ENCODE peak calls at places on chromosome 3, in four cellular contexts. One of them, this sample, is unnamed.

GRCh38 chr3:155084567-155084966 is 4.4 kb downstream of the MME start:
- DNase-seq in HepG2: no peak
- DNase-seq in H1: no peak
- DNase-seq in K562: no peak
- DNase-seq in this sample: no peak

GRCh38 chr3:123070471-123070870 is 3.6 kb downstream of the PDIA5 start:
- DNase-seq in H1: no peak
- DNase-seq in K562: no peak
- DNase-seq in HepG2: no peak
- DNase-seq in this sample: no peak

GRCh38 chr3:153313307-153313945 is 151.4 kb downstream of the RAP2B start:
- DNase-seq in K562: no peak
- DNase-seq in HepG2: no peak
- DNase-seq in H1: no peak
- DNase-seq in this sample: no peak

GRCh38 chr3:138593488-138594149 is 441 bp downstream of the CEP70 start:
- DNase-seq in HepG2: peak; percentile 6
- DNase-seq in K562: no peak
- DNase-seq in H1: no peak
- DNase-seq in this sample: no peak

GRCh38 chr3:132605374-132605792 is 8.3 kb downstream of the ACKR4 start:
- DNase-seq in K562: no peak
- DNase-seq in H1: no peak
- DNase-seq in HepG2: no peak
- DNase-seq in this sample: no peak

GRCh38 chr3:49673131-49673714 is 928 bp upstream of the APEH start:
- DNase-seq in HepG2: peak; percentile 45
- DNase-seq in K562: no peak
- DNase-seq in H1: no peak
- DNase-seq in this sample: peak; percentile 43

GRCh38 chr3:51873876-51874275 is 1.5 kb downstream of the IQCF5 start:
- DNase-seq in K562: no peak
- DNase-seq in HepG2: no peak
- DNase-seq in H1: no peak
- DNase-seq in this sample: no peak

GRCh38 chr3:16477501-16477900 is 36.0 kb downstream of the RFTN1 start:
- DNase-seq in K562: no peak
- DNase-seq in HepG2: no peak
- DNase-seq in H1: no peak
- DNase-seq in this sample: no peak

GRCh38 chr3:125019271-125019670 is 36.5 kb downstream of the HEG1 start:
- DNase-seq in HepG2: no peak
- DNase-seq in H1: no peak
- DNase-seq in K562: no peak
- DNase-seq in this sample: no peak

GRCh38 chr3:11570251-11570650 is 73.5 kb downstream of the VGLL4 start:
- DNase-seq in K562: no peak
- DNase-seq in H1: no peak
- DNase-seq in HepG2: no peak
- DNase-seq in this sample: no peak

GRCh38 chr3:197353867-197354180 is 55.4 kb upstream of the DLG1 start:
- DNase-seq in HepG2: no peak
- DNase-seq in H1: no peak
- DNase-seq in K562: no peak
- DNase-seq in this sample: no peak

GRCh38 chr3:29759443-29760033 is 478.7 kb downstream of the RBMS3 start:
- DNase-seq in H1: no peak
- DNase-seq in HepG2: no peak
- DNase-seq in K562: no peak
- DNase-seq in this sample: no peak

GRCh38 chr3:168123211-168124173 is 27.8 kb upstream of the GOLIM4 start:
- DNase-seq in K562: no peak
- DNase-seq in HepG2: no peak
- DNase-seq in H1: no peak
- DNase-seq in this sample: no peak

GRCh38 chr3:8560608-8561007 is 59.0 kb downstream of the LMCD1 start:
- DNase-seq in HepG2: no peak
- DNase-seq in K562: no peak
- DNase-seq in H1: no peak
- DNase-seq in this sample: no peak

GRCh38 chr3:25652921-25653320 is 11.8 kb downstream of the TOP2B start:
- DNase-seq in HepG2: no peak
- DNase-seq in K562: no peak
- DNase-seq in H1: no peak
- DNase-seq in this sample: no peak

GRCh38 chr3:173465112-173465511 is 67.6 kb downstream of the NLGN1 start:
- DNase-seq in H1: no peak
- DNase-seq in HepG2: no peak
- DNase-seq in K562: no peak
- DNase-seq in this sample: no peak

GRCh38 chr3:141859651-141860050 is 16.8 kb upstream of the ATP1B3 start:
- DNase-seq in HepG2: no peak
- DNase-seq in K562: no peak
- DNase-seq in H1: no peak
- DNase-seq in this sample: no peak

GRCh38 chr3:93867425-93867824 is 106.3 kb downstream of the PROS1 start:
- DNase-seq in K562: peak; percentile 3
- DNase-seq in HepG2: no peak
- DNase-seq in H1: no peak
- DNase-seq in this sample: no peak

GRCh38 chr3:158718490-158719170 is 13.6 kb downstream of the RARRES1 start:
- DNase-seq in K562: no peak
- DNase-seq in H1: no peak
- DNase-seq in HepG2: no peak
- DNase-seq in this sample: peak; percentile 85

GRCh38 chr3:118772036-118773030 is 262.3 kb downstream of the IGSF11 start:
- DNase-seq in K562: peak; percentile 11
- DNase-seq in HepG2: no peak
- DNase-seq in H1: no peak
- DNase-seq in this sample: no peak

GRCh38 chr3:183917776-183918175 is 33.1 kb upstream of the PARL start:
- DNase-seq in K562: no peak
- DNase-seq in H1: no peak
- DNase-seq in HepG2: no peak
- DNase-seq in this sample: no peak

GRCh38 chr3:22106213-22106867 is 355.3 kb upstream of the ZNF385D start:
- DNase-seq in H1: no peak
- DNase-seq in HepG2: no peak
- DNase-seq in K562: no peak
- DNase-seq in this sample: no peak

GRCh38 chr3:32569540-32570425 is 875 bp downstream of the DYNC1LI1 start:
- DNase-seq in H1: peak; percentile 65
- DNase-seq in K562: peak; percentile 74
- DNase-seq in HepG2: peak; percentile 57
- DNase-seq in this sample: peak; percentile 62

GRCh38 chr3:150631515-150632221 is 28.5 kb downstream of the SELENOT start:
- DNase-seq in H1: no peak
- DNase-seq in HepG2: no peak
- DNase-seq in K562: no peak
- DNase-seq in this sample: no peak

GRCh38 chr3:40990062-40990456 is 209.2 kb upstream of the CTNNB1 start:
- DNase-seq in H1: no peak
- DNase-seq in HepG2: no peak
- DNase-seq in K562: no peak
- DNase-seq in this sample: no peak

GRCh38 chr3:43727930-43728329 is 37.2 kb downstream of the ABHD5 start:
- DNase-seq in HepG2: no peak
- DNase-seq in K562: no peak
- DNase-seq in H1: no peak
- DNase-seq in this sample: no peak

GRCh38 chr3:171743327-171744054 is 66.8 kb downstream of the PLD1 start:
- DNase-seq in K562: no peak
- DNase-seq in H1: no peak
- DNase-seq in HepG2: no peak
- DNase-seq in this sample: no peak

GRCh38 chr3:105837143-105837740 is 31.6 kb downstream of the CBLB start:
- DNase-seq in H1: no peak
- DNase-seq in K562: no peak
- DNase-seq in HepG2: no peak
- DNase-seq in this sample: no peak

GRCh38 chr3:162082516-162082915 is 585.9 kb downstream of the OTOL1 start:
- DNase-seq in HepG2: no peak
- DNase-seq in H1: no peak
- DNase-seq in K562: no peak
- DNase-seq in this sample: no peak

GRCh38 chr3:127237835-127238234 is 44.9 kb downstream of the PRR23E start:
- DNase-seq in H1: no peak
- DNase-seq in K562: no peak
- DNase-seq in HepG2: no peak
- DNase-seq in this sample: no peak

GRCh38 chr3:170809975-170810357 is 60.0 kb downstream of the RPL22L1 start:
- DNase-seq in H1: no peak
- DNase-seq in K562: no peak
- DNase-seq in HepG2: no peak
- DNase-seq in this sample: no peak

GRCh38 chr3:4670352-4670751 is 177.2 kb downstream of the ITPR1 start:
- DNase-seq in K562: peak; percentile 45
- DNase-seq in H1: no peak
- DNase-seq in HepG2: peak; percentile 5
- DNase-seq in this sample: peak; percentile 51

GRCh38 chr3:2568929-2569328 is 470.3 kb downstream of the CNTN4 start:
- DNase-seq in H1: no peak
- DNase-seq in HepG2: no peak
- DNase-seq in K562: no peak
- DNase-seq in this sample: no peak

GRCh38 chr3:176479291-176479690 is 718.0 kb downstream of the TBL1XR1 start:
- DNase-seq in HepG2: no peak
- DNase-seq in K562: no peak
- DNase-seq in H1: no peak
- DNase-seq in this sample: no peak

GRCh38 chr3:17752441-17752840 is 10.0 kb upstream of the TBC1D5 start:
- DNase-seq in H1: no peak
- DNase-seq in K562: no peak
- DNase-seq in HepG2: no peak
- DNase-seq in this sample: no peak

GRCh38 chr3:20361000-20361399 is 175.0 kb upstream of the SGO1 start:
- DNase-seq in K562: no peak
- DNase-seq in H1: no peak
- DNase-seq in HepG2: no peak
- DNase-seq in this sample: no peak
- TF ChIP-seq EP300 in K562: no peak
- TF ChIP-seq EP300 in H1: no peak
- TF ChIP-seq EP300 in HepG2: no peak
- TF ChIP-seq EP300 in this sample: no peak

GRCh38 chr3:64221564-64222257 is 3.6 kb downstream of the PRICKLE2 start:
- DNase-seq in H1: no peak
- DNase-seq in K562: no peak
- DNase-seq in HepG2: no peak
- DNase-seq in this sample: no peak

GRCh38 chr3:64223809-64224570 is 1.3 kb downstream of the PRICKLE2 start:
- DNase-seq in HepG2: no peak
- DNase-seq in H1: no peak
- DNase-seq in K562: no peak
- DNase-seq in this sample: no peak

GRCh38 chr3:64224826-64225606 is at the start of gene PRICKLE2:
- DNase-seq in K562: no peak
- DNase-seq in H1: peak; percentile 43
- DNase-seq in HepG2: no peak
- DNase-seq in this sample: peak; percentile 69

GRCh38 chr3:64220161-64220560 is 5.1 kb downstream of the PRICKLE2 start:
- DNase-seq in H1: no peak
- DNase-seq in HepG2: no peak
- DNase-seq in K562: no peak
- DNase-seq in this sample: no peak

DNA sequence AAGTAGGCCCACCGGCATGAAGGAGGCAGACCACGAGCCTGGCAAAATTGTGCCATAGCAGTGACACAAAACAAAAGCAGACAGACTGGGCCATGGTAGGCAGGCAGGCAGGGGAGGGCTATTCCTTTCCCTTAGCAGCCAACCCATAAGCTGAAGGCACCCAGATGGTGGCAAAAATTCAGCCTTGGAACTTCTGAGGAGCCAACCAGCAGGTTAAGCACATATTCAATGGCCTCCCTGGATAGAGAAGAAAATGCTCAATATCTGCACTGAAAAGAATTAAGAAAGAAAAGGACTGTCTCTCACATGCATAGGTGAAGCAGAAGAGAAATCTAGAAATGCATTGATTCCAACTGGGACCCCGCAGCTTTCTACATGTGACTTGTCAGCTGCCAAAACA is 2.8 kb downstream of the PRICKLE2 start:
- DNase-seq in K562: no peak
- DNase-seq in H1: no peak
- DNase-seq in HepG2: no peak
- DNase-seq in this sample: no peak
- TF ChIP-seq JUN in K562: no peak
- TF ChIP-seq JUN in H1: no peak
- TF ChIP-seq JUN in HepG2: no peak
- TF ChIP-seq JUN in this sample: no peak

DNA sequence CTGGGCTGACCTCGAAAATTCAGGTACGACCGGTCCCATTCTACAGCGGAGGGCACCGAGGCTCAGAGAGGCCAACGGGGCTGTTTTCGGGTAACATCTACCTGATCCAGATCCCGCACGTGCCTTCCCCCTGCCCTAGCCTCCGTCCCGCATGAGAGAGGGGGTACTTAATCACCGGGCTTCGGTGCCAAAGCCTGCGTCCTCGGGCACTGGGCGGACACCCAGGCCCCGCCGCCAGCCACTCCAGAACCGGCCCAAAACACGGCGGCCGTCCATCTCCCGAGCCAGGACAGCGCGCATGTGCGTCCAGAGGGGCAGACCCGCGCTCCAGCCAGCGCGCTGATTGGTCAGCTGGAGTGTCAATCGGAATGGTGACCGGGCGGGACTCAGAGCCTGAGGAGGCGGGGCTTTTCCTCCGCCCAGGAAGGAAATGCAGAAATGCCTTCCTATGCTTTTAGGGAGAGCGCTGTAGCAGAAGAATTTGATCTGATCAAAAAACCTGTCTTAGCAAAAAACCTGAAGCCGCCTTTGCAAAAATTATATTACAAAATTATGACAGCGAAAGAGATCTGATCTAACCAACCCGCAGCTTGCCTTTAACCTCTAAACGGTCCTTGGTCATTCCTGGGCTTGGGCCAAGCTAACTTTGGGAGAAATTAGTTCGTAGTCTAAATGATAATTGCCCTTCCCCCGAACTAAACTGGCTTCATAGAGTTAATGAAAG is at the start of gene RPUSD3:
- DNase-seq in H1: peak; percentile 93
- DNase-seq in K562: peak; percentile 100
- DNase-seq in HepG2: peak; percentile 82
- DNase-seq in this sample: peak; percentile 95
- TF ChIP-seq EP300 in H1: no peak
- TF ChIP-seq EP300 in K562: no peak
- TF ChIP-seq EP300 in HepG2: no peak
- TF ChIP-seq EP300 in this sample: no peak

DNA sequence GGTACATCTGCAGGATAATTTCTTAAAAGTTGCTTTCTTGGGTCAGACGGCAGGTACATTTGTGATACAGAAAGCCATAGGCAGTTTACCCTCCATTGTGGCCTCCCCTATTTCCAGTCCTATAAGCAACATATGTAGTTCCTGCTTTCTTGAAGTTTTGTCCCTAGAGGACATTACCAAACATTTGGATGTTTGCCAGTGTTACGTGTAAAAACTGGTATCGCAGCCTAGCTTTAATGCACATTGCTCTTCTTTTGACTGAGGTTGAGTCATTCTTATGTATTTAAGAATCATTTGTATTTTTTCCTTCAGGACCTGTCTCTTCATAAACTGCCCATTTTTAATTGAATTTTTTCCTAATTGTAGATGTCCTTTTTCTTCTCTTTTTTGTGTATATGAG is 114.3 kb downstream of the DIPK2A start:
- DNase-seq in HepG2: no peak
- DNase-seq in K562: no peak
- DNase-seq in H1: no peak
- DNase-seq in this sample: peak; percentile 4
- TF ChIP-seq JUN in HepG2: no peak
- TF ChIP-seq JUN in K562: no peak
- TF ChIP-seq JUN in H1: no peak
- TF ChIP-seq JUN in this sample: no peak

This sample was measured in A549.